ENCODE peak calls at places on chromosomes 6 and 20, in ten cellular contexts. J, Q, I, U, A, V, F, W, M and E are unnamed samples.

GRCh38 chr6:18752278-18753057 is 365.3 kb downstream of the RNF144B start:
- DNase-seq in J (no peak), A (no peak), I (no peak), F (no peak), V (no peak), Q (no peak), M (no peak), U (no peak), W (peak), E (no peak)

GRCh38 chr20:63223121-63223825 is 7.3 kb upstream of the YTHDF1 start:
- DNase-seq in F (no peak), Q (peak), I (no peak), J (peak), W (peak), M (peak), A (no peak), U (peak), V (peak), E (peak)

GRCh38 chr6:6686748-6687601 is 98.5 kb downstream of the LY86 start:
- DNase-seq in W (peak), F (no peak), J (peak), V (peak), A (peak), U (peak), I (peak), M (peak), Q (peak), E (peak)

GRCh38 chr6:12138936-12139335 is 126.8 kb downstream of the HIVEP1 start:
- DNase-seq in M (no peak), A (no peak), Q (no peak), V (no peak), W (no peak), F (no peak), J (no peak), I (no peak), U (no peak), E (no peak)

GRCh38 chr6:155026366-155027045 is 31.4 kb downstream of the TIAM2 start:
- DNase-seq in F (no peak), W (no peak), A (peak), M (peak), V (peak), I (no peak), J (no peak), Q (peak), U (no peak), E (peak)

GRCh38 chr6:91824346-91824745 is 1237.5 kb upstream of the MAP3K7 start:
- DNase-seq in Q (peak), V (no peak), M (no peak), U (no peak), W (no peak), A (no peak), I (no peak), J (no peak), F (no peak), E (no peak)

GRCh38 chr6:96659084-96659845 is 96.3 kb downstream of the FHL5 start:
- DNase-seq in A (no peak), V (no peak), J (peak), U (no peak), W (no peak), F (no peak), I (no peak), Q (no peak), M (no peak), E (no peak)

GRCh38 chr20:8449120-8449519 is 317.1 kb downstream of the PLCB1 start:
- DNase-seq in V (no peak), W (no peak), U (no peak), J (no peak), Q (no peak), F (no peak), A (no peak), M (no peak), I (no peak), E (peak)

GRCh38 chr20:57377350-57377749 is 13.8 kb upstream of the RBM38 start:
- DNase-seq in F (no peak), U (no peak), W (no peak), A (no peak), I (no peak), M (no peak), J (no peak), V (no peak), Q (no peak), E (no peak)

GRCh38 chr6:127737009-127737486 is 160.1 kb downstream of the C6orf58 start:
- DNase-seq in I (peak), M (peak), J (peak), F (peak), Q (peak), V (peak), U (no peak), W (no peak), A (peak), E (peak)

GRCh38 chr20:61263084-61263695 is 11.1 kb downstream of the CDH4 start:
- DNase-seq in Q (peak), M (peak), U (no peak), I (no peak), A (no peak), J (no peak), F (no peak), V (no peak), W (peak), E (peak)

GRCh38 chr20:3795511-3796468 is at the start of gene CDC25B:
- DNase-seq in F (peak), V (peak), J (peak), Q (peak), U (peak), A (peak), W (peak), M (peak), I (peak), E (peak)

GRCh38 chr20:1671891-1672669 is 14.5 kb upstream of the SIRPG start:
- DNase-seq in U (no peak), Q (no peak), I (no peak), M (no peak), F (no peak), W (no peak), J (no peak), A (no peak), V (no peak), E (no peak)